ENCODE peak calls at places on chromosomes 1 and 21, in five cellular contexts. One of them, this sample, is unnamed.

GRCh38 chr21:35050348-35051286 is 1.5 kb upstream of the RUNX1 start:
- DNase-seq in DMS153: no peak
- DNase-seq in NCI-H1436: no peak
- DNase-seq in neural progenitor cell: no peak
- DNase-seq in SW480: no peak
- DNase-seq in this sample: no peak

GRCh38 chr21:15206514-15206913 is 141.7 kb upstream of the NRIP1 start:
- DNase-seq in neural progenitor cell: no peak
- DNase-seq in DMS153: no peak
- DNase-seq in NCI-H1436: no peak
- DNase-seq in SW480: no peak
- DNase-seq in this sample: no peak

GRCh38 chr1:213761845-213762407 is 225.8 kb upstream of the PROX1 start:
- DNase-seq in NCI-H1436: no peak
- DNase-seq in DMS153: no peak
- DNase-seq in SW480: peak
- DNase-seq in neural progenitor cell: no peak
- DNase-seq in this sample: no peak

GRCh38 chr1:2525896-2526823 is at the start of gene PANK4:
- DNase-seq in NCI-H1436: peak
- DNase-seq in SW480: peak
- DNase-seq in DMS153: peak
- DNase-seq in neural progenitor cell: peak
- DNase-seq in this sample: peak

GRCh38 chr1:61506944-61507343 is 218.0 kb downstream of the TM2D1 start:
- DNase-seq in DMS153: no peak
- DNase-seq in SW480: no peak
- DNase-seq in neural progenitor cell: no peak
- DNase-seq in NCI-H1436: no peak
- DNase-seq in this sample: no peak

GRCh38 chr1:245875581-245876263 is 631.4 kb downstream of the SMYD3 start:
- DNase-seq in NCI-H1436: no peak
- DNase-seq in neural progenitor cell: no peak
- DNase-seq in SW480: no peak
- DNase-seq in DMS153: no peak
- DNase-seq in this sample: no peak

GRCh38 chr1:59156031-59156430 is 140.9 kb upstream of the FGGY start:
- DNase-seq in neural progenitor cell: no peak
- DNase-seq in NCI-H1436: no peak
- DNase-seq in DMS153: no peak
- DNase-seq in SW480: no peak
- DNase-seq in this sample: no peak

GRCh38 chr1:73056826-73057225 is 774.5 kb upstream of the NEGR1 start:
- DNase-seq in SW480: no peak
- DNase-seq in DMS153: no peak
- DNase-seq in neural progenitor cell: no peak
- DNase-seq in NCI-H1436: no peak
- DNase-seq in this sample: no peak

GRCh38 chr21:32043458-32043857 is 170.6 kb downstream of the HUNK start:
- DNase-seq in NCI-H1436: no peak
- DNase-seq in SW480: no peak
- DNase-seq in DMS153: no peak
- DNase-seq in neural progenitor cell: no peak
- DNase-seq in this sample: no peak

GRCh38 chr1:93874025-93874651 is 4.9 kb downstream of the DNTTIP2 start:
- DNase-seq in neural progenitor cell: peak
- DNase-seq in DMS153: no peak
- DNase-seq in SW480: peak
- DNase-seq in NCI-H1436: peak
- DNase-seq in this sample: no peak

GRCh38 chr1:10082785-10083479 is 50.2 kb downstream of the UBE4B start:
- DNase-seq in neural progenitor cell: no peak
- DNase-seq in NCI-H1436: no peak
- DNase-seq in SW480: no peak
- DNase-seq in DMS153: no peak
- DNase-seq in this sample: no peak

GRCh38 chr21:42358937-42359336 is 7.4 kb downstream of the TFF1 start:
- DNase-seq in SW480: no peak
- DNase-seq in neural progenitor cell: no peak
- DNase-seq in NCI-H1436: no peak
- DNase-seq in DMS153: no peak
- DNase-seq in this sample: no peak

GRCh38 chr1:183239220-183239742 is 53.2 kb downstream of the LAMC2 start:
- DNase-seq in DMS153: no peak
- DNase-seq in NCI-H1436: no peak
- DNase-seq in neural progenitor cell: no peak
- DNase-seq in SW480: no peak
- DNase-seq in this sample: no peak

GRCh38 chr1:30977105-30977504 is 68.5 kb upstream of the SDC3 start:
- DNase-seq in NCI-H1436: no peak
- DNase-seq in neural progenitor cell: no peak
- DNase-seq in DMS153: no peak
- DNase-seq in SW480: peak
- DNase-seq in this sample: no peak

GRCh38 chr1:36991551-36991950 is 42.8 kb downstream of the GRIK3 start:
- DNase-seq in SW480: no peak
- DNase-seq in neural progenitor cell: no peak
- DNase-seq in NCI-H1436: no peak
- DNase-seq in DMS153: no peak
- DNase-seq in this sample: no peak

GRCh38 chr1:244224487-244225430 is 173.7 kb downstream of the ZBTB18 start:
- DNase-seq in NCI-H1436: no peak
- DNase-seq in neural progenitor cell: no peak
- DNase-seq in DMS153: no peak
- DNase-seq in SW480: no peak
- DNase-seq in this sample: no peak

GRCh38 chr1:194705123-194705522 is 1518.7 kb upstream of the B3GALT2 start:
- DNase-seq in NCI-H1436: no peak
- DNase-seq in SW480: no peak
- DNase-seq in neural progenitor cell: no peak
- DNase-seq in DMS153: no peak
- DNase-seq in this sample: no peak

GRCh38 chr1:18932879-18933278 is 23.6 kb downstream of the IFFO2 start:
- DNase-seq in DMS153: no peak
- DNase-seq in SW480: no peak
- DNase-seq in neural progenitor cell: no peak
- DNase-seq in NCI-H1436: no peak
- DNase-seq in this sample: no peak

GRCh38 chr1:186617860-186618780 is 62.1 kb downstream of the PTGS2 start:
- DNase-seq in NCI-H1436: no peak
- DNase-seq in SW480: peak
- DNase-seq in neural progenitor cell: no peak
- DNase-seq in DMS153: peak
- DNase-seq in this sample: no peak

GRCh38 chr1:15371610-15372539 is 37.8 kb upstream of the EFHD2 start:
- DNase-seq in NCI-H1436: no peak
- DNase-seq in neural progenitor cell: no peak
- DNase-seq in SW480: no peak
- DNase-seq in DMS153: no peak
- DNase-seq in this sample: no peak

GRCh38 chr1:230359992-230360391 is 66.1 kb downstream of the PGBD5 start:
- DNase-seq in NCI-H1436: no peak
- DNase-seq in DMS153: no peak
- DNase-seq in SW480: no peak
- DNase-seq in neural progenitor cell: no peak
- DNase-seq in this sample: no peak

GRCh38 chr1:184912392-184912791 is 61.9 kb downstream of the NIBAN1 start:
- DNase-seq in DMS153: no peak
- DNase-seq in neural progenitor cell: no peak
- DNase-seq in SW480: no peak
- DNase-seq in NCI-H1436: no peak
- DNase-seq in this sample: no peak

GRCh38 chr21:45920824-45921600 is 60.6 kb upstream of the COL6A1 start:
- DNase-seq in NCI-H1436: no peak
- DNase-seq in SW480: no peak
- DNase-seq in neural progenitor cell: no peak
- DNase-seq in DMS153: no peak
- DNase-seq in this sample: no peak

GRCh38 chr1:217647791-217648190 is 16.6 kb downstream of the SPATA17 start:
- DNase-seq in NCI-H1436: no peak
- DNase-seq in neural progenitor cell: no peak
- DNase-seq in SW480: no peak
- DNase-seq in DMS153: no peak
- DNase-seq in this sample: no peak

GRCh38 chr1:25140073-25140797 is 92.1 kb downstream of the SYF2 start:
- DNase-seq in DMS153: no peak
- DNase-seq in neural progenitor cell: no peak
- DNase-seq in SW480: peak
- DNase-seq in NCI-H1436: no peak
- DNase-seq in this sample: peak

GRCh38 chr1:150516050-150516591 is 569 bp downstream of the FALEC start:
- DNase-seq in SW480: no peak
- DNase-seq in neural progenitor cell: peak
- DNase-seq in DMS153: peak
- DNase-seq in NCI-H1436: peak
- DNase-seq in this sample: no peak

GRCh38 chr1:87194856-87195255 is 133.8 kb upstream of the LMO4 start:
- DNase-seq in SW480: no peak
- DNase-seq in neural progenitor cell: no peak
- DNase-seq in NCI-H1436: no peak
- DNase-seq in DMS153: no peak
- DNase-seq in this sample: no peak

GRCh38 chr1:43541721-43542401 is 11.2 kb downstream of the PTPRF start:
- DNase-seq in neural progenitor cell: no peak
- DNase-seq in SW480: no peak
- DNase-seq in NCI-H1436: no peak
- DNase-seq in DMS153: no peak
- DNase-seq in this sample: peak

GRCh38 chr1:151905070-151905442 is 4.3 kb downstream of the THEM4 start:
- DNase-seq in DMS153: no peak
- DNase-seq in NCI-H1436: no peak
- DNase-seq in neural progenitor cell: no peak
- DNase-seq in SW480: no peak
- DNase-seq in this sample: no peak

This sample was measured in posterior cingulate gyrus.